ENCODE peak calls at places on chromosomes 1 and 21, in five cellular contexts. K, Z, N, A and D are unnamed samples.

GRCh38 chr1:210792703-210793102 is 341.2 kb downstream of the KCNH1 start:
- DNase-seq in K (peak), Z (no peak), A (peak), N (no peak), D (no peak)

GRCh38 chr1:33334081-33334552 is 13.2 kb upstream of the A3GALT2 start:
- DNase-seq in K (no peak), N (peak), Z (no peak), A (no peak), D (no peak)

GRCh38 chr1:39955547-39956539 is 898 bp downstream of the MFSD2A start:
- DNase-seq in N (no peak), K (no peak), A (no peak), Z (peak), D (no peak)

GRCh38 chr1:109426278-109427170 is at the start of gene PSMA5:
- DNase-seq in A (peak), N (peak), K (peak), Z (peak), D (peak)

GRCh38 chr1:155029513-155030242 is 3.9 kb downstream of the DCST2 start:
- DNase-seq in A (no peak), N (no peak), Z (no peak), K (no peak), D (no peak)

GRCh38 chr1:223844521-223844961 is 1.2 kb downstream of the TP53BP2 start:
- DNase-seq in A (no peak), N (no peak), K (no peak), Z (no peak), D (no peak)

GRCh38 chr1:59686170-59686569 is 128.6 kb upstream of the HOOK1 start:
- DNase-seq in Z (no peak), A (no peak), N (no peak), K (no peak), D (no peak)

GRCh38 chr21:44854664-44855446 is 18.6 kb downstream of the PTTG1IP start:
- DNase-seq in A (no peak), Z (no peak), K (peak), N (no peak), D (no peak)

GRCh38 chr1:59520194-59520593 is 223.3 kb downstream of the FGGY start:
- DNase-seq in Z (no peak), K (no peak), A (no peak), N (no peak), D (no peak)

GRCh38 chr21:45041351-45041805 is 33.0 kb upstream of the ADARB1 start:
- DNase-seq in K (no peak), N (peak), A (no peak), Z (no peak), D (peak)

GRCh38 chr1:165352442-165353293 is 3.8 kb downstream of the LMX1A start:
- DNase-seq in Z (no peak), A (no peak), K (no peak), N (no peak), D (no peak)

GRCh38 chr21:46153259-46154154 is 1.9 kb downstream of the FTCD start:
- DNase-seq in Z (no peak), K (peak), A (no peak), N (peak), D (peak)

GRCh38 chr1:2236695-2237677 is 8.9 kb downstream of the SKI start:
- DNase-seq in K (no peak), A (no peak), N (no peak), Z (no peak), D (no peak)

GRCh38 chr1:188240772-188241406 is 1412.1 kb downstream of the PLA2G4A start:
- DNase-seq in Z (no peak), K (no peak), N (no peak), A (no peak), D (no peak)

GRCh38 chr1:110600716-110601115 is 5.4 kb downstream of the KCNA2 start:
- DNase-seq in Z (no peak), K (no peak), A (no peak), N (no peak), D (no peak)

GRCh38 chr1:209421186-209421585 is 162.3 kb upstream of the CAMK1G start:
- DNase-seq in Z (no peak), K (no peak), N (no peak), A (no peak), D (no peak)

GRCh38 chr1:11541236-11541635 is 62.3 kb downstream of the DISP3 start:
- DNase-seq in N (no peak), K (no peak), A (no peak), Z (no peak), D (no peak)

GRCh38 chr1:40823971-40824370 is 38.2 kb downstream of the CITED4 start:
- DNase-seq in Z (no peak), K (no peak), N (no peak), A (no peak), D (no peak)

GRCh38 chr1:41464886-41465285 is 19.6 kb downstream of the EDN2 start:
- DNase-seq in K (no peak), Z (peak), N (no peak), A (no peak), D (no peak)

GRCh38 chr1:24870551-24871195 is 59.4 kb downstream of the RUNX3 start:
- DNase-seq in A (no peak), K (no peak), Z (no peak), N (peak), D (no peak)

GRCh38 chr21:31193761-31194160 is 150.3 kb downstream of the TIAM1 start:
- DNase-seq in K (no peak), Z (no peak), N (no peak), A (no peak), D (no peak)

GRCh38 chr1:208245185-208245705 is 1.1 kb upstream of the PLXNA2 start:
- DNase-seq in A (peak), K (peak), Z (peak), N (peak), D (peak)

GRCh38 chr21:41482321-41482720 is 25.6 kb downstream of the TMPRSS2 start:
- DNase-seq in Z (no peak), N (no peak), A (peak), K (no peak), D (no peak)

GRCh38 chr21:25660233-25660632 is 21.2 kb downstream of the JAM2 start:
- DNase-seq in A (no peak), K (no peak), Z (no peak), N (no peak), D (no peak)

GRCh38 chr1:33725037-33725436 is 138.8 kb upstream of the HMGB4 start:
- DNase-seq in Z (no peak), K (no peak), N (no peak), A (no peak), D (no peak)

GRCh38 chr1:226609836-226610455 is 61.4 kb downstream of the STUM start:
- DNase-seq in Z (no peak), N (no peak), K (no peak), A (no peak), D (no peak)

GRCh38 chr21:46125846-46126301 is 28.0 kb downstream of the COL6A2 start:
- DNase-seq in N (peak), Z (no peak), K (no peak), A (no peak), D (no peak)

GRCh38 chr1:79808816-79809475 is 802.4 kb upstream of the ADGRL4 start:
- DNase-seq in K (no peak), A (no peak), N (no peak), Z (no peak), D (no peak)

GRCh38 chr1:224433671-224434446 is 738 bp downstream of the WDR26 start:
- DNase-seq in K (no peak), A (no peak), N (peak), Z (peak), D (peak)

GRCh38 chr1:118185083-118185899 is at the start of gene SPAG17:
- DNase-seq in A (no peak), N (peak), Z (peak), K (peak), D (peak)